ENCODE peak calls at places on chromosomes 7 and 10, in nine cellular contexts. J is left lung, S is spleen, V is RWPE1, U is small intestine, D is tibial artery, N is fibroblast of lung, O is heart left ventricle, F is psoas muscle. L is an unnamed sample.

GRCh38 chr7:23462846-23463245 is 7.4 kb downstream of the IGF2BP3 start:
- DNase-seq in N (peak), F (no peak), S (no peak), D (no peak), J (no peak), V (no peak), O (no peak), U (peak), L (no peak)

GRCh38 chr7:99387912-99388311 is 13.4 kb downstream of the ARPC1B start:
- DNase-seq in S (no peak), D (no peak), N (no peak), V (no peak), O (no peak), J (peak), U (no peak), F (no peak), L (no peak)

GRCh38 chr10:110636932-110637557 is 7.1 kb upstream of the RBM20 start:
- DNase-seq in U (no peak), S (no peak), N (no peak), F (peak), D (no peak), J (no peak), V (no peak), O (peak), L (no peak)

GRCh38 chr10:5628798-5629788 is 37.3 kb downstream of the ASB13 start:
- DNase-seq in V (no peak), O (no peak), D (no peak), J (peak), U (no peak), N (peak), F (no peak), S (no peak), L (no peak)

GRCh38 chr10:111137012-111137411 is 60.2 kb downstream of the ADRA2A start:
- DNase-seq in O (no peak), D (no peak), N (no peak), J (no peak), V (no peak), S (no peak), F (no peak), U (no peak), L (no peak)

GRCh38 chr7:141355057-141355456 is 196.2 kb upstream of the AGK start:
- DNase-seq in U (no peak), N (peak), F (no peak), O (no peak), D (no peak), V (peak), S (no peak), J (no peak), L (no peak)

GRCh38 chr10:110827872-110828271 is 43.9 kb upstream of the PDCD4 start:
- DNase-seq in N (no peak), D (no peak), J (no peak), S (no peak), V (no peak), F (no peak), U (no peak), O (no peak), L (no peak)

GRCh38 chr7:148912151-148912550 is 28.1 kb upstream of the EZH2 start:
- DNase-seq in O (no peak), J (no peak), U (no peak), D (no peak), F (no peak), S (no peak), V (no peak), N (no peak), L (no peak)

GRCh38 chr10:1048349-1048731 is 579 bp downstream of the IDI1 start:
- DNase-seq in S (peak), F (peak), N (peak), D (peak), U (peak), O (no peak), J (no peak), V (no peak), L (no peak)

GRCh38 chr7:24836084-24836483 is 78.8 kb upstream of the GSDME start:
- DNase-seq in O (no peak), F (no peak), N (no peak), J (no peak), V (no peak), D (no peak), S (no peak), U (peak), L (no peak)

GRCh38 chr7:44325181-44325671 is at the start of gene CAMK2B:
- DNase-seq in F (no peak), O (no peak), D (no peak), U (no peak), N (no peak), V (no peak), J (peak), S (no peak), L (no peak)

GRCh38 chr10:109887776-109888175 is 35.5 kb downstream of the XPNPEP1 start:
- DNase-seq in V (no peak), J (no peak), N (no peak), F (no peak), U (no peak), S (no peak), D (no peak), O (no peak), L (no peak)

GRCh38 chr10:127776816-127777215 is 39.8 kb downstream of the FOXI2 start:
- DNase-seq in N (no peak), F (no peak), J (no peak), O (no peak), D (no peak), S (no peak), U (no peak), V (no peak), L (no peak)

GRCh38 chr7:22604246-22604645 is 104.3 kb upstream of the STEAP1B start:
- DNase-seq in D (no peak), V (no peak), J (no peak), U (no peak), S (no peak), N (peak), F (no peak), O (no peak), L (no peak)

GRCh38 chr10:48684792-48685651 is at the start of gene WDFY4:
- DNase-seq in V (no peak), S (peak), D (no peak), N (no peak), U (no peak), F (no peak), J (peak), O (peak), L (no peak)

GRCh38 chr10:74612195-74612594 is 214.2 kb upstream of the KAT6B start:
- DNase-seq in D (no peak), N (peak), O (no peak), J (no peak), S (no peak), U (no peak), V (no peak), F (no peak), L (no peak)

GRCh38 chr10:84118395-84119006 is 20.8 kb upstream of the GHITM start:
- DNase-seq in V (peak), N (no peak), D (no peak), S (no peak), F (no peak), O (no peak), J (no peak), U (no peak), L (no peak)

GRCh38 chr7:77425151-77426051 is 9.3 kb upstream of the GSAP start:
- DNase-seq in S (no peak), O (no peak), V (peak), J (no peak), F (no peak), D (no peak), U (no peak), N (peak), L (no peak)

GRCh38 chr7:2431260-2431867 is 28.0 kb downstream of the CHST12 start:
- DNase-seq in V (peak), F (no peak), O (no peak), D (no peak), J (no peak), U (no peak), S (no peak), N (no peak), L (no peak)

GRCh38 chr7:32479574-32480200 is 10.5 kb downstream of the LSM5 start:
- DNase-seq in O (no peak), J (no peak), S (no peak), D (no peak), N (peak), V (peak), U (peak), F (no peak), L (peak)

GRCh38 chr10:9833871-9834454 is 1183.7 kb upstream of the CELF2 start:
- DNase-seq in D (no peak), V (no peak), U (no peak), O (no peak), F (no peak), S (no peak), N (no peak), J (peak), L (no peak)

GRCh38 chr7:27921081-27921836 is 181.3 kb downstream of the TAX1BP1 start:
- DNase-seq in O (no peak), J (no peak), D (no peak), U (peak), F (no peak), S (no peak), N (peak), V (peak), L (peak)

GRCh38 chr7:96949766-96950165 is 55.6 kb upstream of the DLX6 start:
- DNase-seq in D (no peak), O (no peak), U (no peak), S (no peak), V (no peak), N (no peak), F (no peak), J (no peak), L (no peak)

GRCh38 chr7:28685660-28686417 is 272.3 kb downstream of the TRIL start:
- DNase-seq in U (peak), O (peak), N (peak), V (peak), J (peak), S (peak), D (peak), F (peak), L (peak)

GRCh38 chr7:30396379-30396778 is 82.2 kb downstream of the NOD1 start:
- DNase-seq in N (peak), O (no peak), D (no peak), F (no peak), V (no peak), U (no peak), S (no peak), J (no peak), L (no peak)

GRCh38 chr7:38306136-38306535 is 32.7 kb upstream of the TARP start:
- DNase-seq in S (no peak), O (no peak), J (no peak), U (no peak), D (no peak), F (no peak), N (peak), V (no peak), L (no peak)

GRCh38 chr7:54888067-54888735 is 129.2 kb upstream of the SEC61G start:
- DNase-seq in V (no peak), D (no peak), O (peak), J (no peak), F (peak), U (peak), S (no peak), N (no peak), L (no peak)

GRCh38 chr10:128278362-128278761 is 152.1 kb upstream of the MKI67 start:
- DNase-seq in S (no peak), D (no peak), O (no peak), N (no peak), U (no peak), J (no peak), V (no peak), F (no peak), L (no peak)

GRCh38 chr10:129968937-129969527 is 5.0 kb upstream of the EBF3 start:
- DNase-seq in U (peak), O (peak), N (no peak), J (no peak), D (no peak), V (no peak), F (peak), S (peak), L (peak)

GRCh38 chr7:22920664-22921063 is 93.3 kb downstream of the HYCC1 start:
- DNase-seq in V (no peak), O (no peak), U (no peak), N (no peak), F (no peak), D (no peak), S (no peak), J (no peak), L (no peak)

GRCh38 chr7:141702047-141702567 is at the start of gene DENND11:
- DNase-seq in F (peak), V (peak), S (peak), J (peak), O (peak), N (peak), D (peak), U (peak), L (peak)

GRCh38 chr7:39332142-39332541 is 234.1 kb upstream of the YAE1 start:
- DNase-seq in N (no peak), U (no peak), J (no peak), O (no peak), V (no peak), S (no peak), D (no peak), F (no peak), L (no peak)

GRCh38 chr7:20578257-20578771 is 37.2 kb upstream of the ABCB5 start:
- DNase-seq in S (no peak), V (no peak), U (no peak), J (no peak), N (no peak), F (no peak), O (no peak), D (no peak), L (no peak)

GRCh38 chr7:94028768-94029167 is 24.6 kb upstream of the BET1 start:
- DNase-seq in F (no peak), O (no peak), V (no peak), U (no peak), D (no peak), N (peak), S (no peak), J (no peak), L (no peak)

GRCh38 chr7:29424984-29425309 is 138.7 kb upstream of the PRR15 start:
- DNase-seq in N (no peak), F (no peak), V (no peak), O (no peak), S (no peak), U (peak), J (no peak), D (no peak), L (no peak)

GRCh38 chr7:151456276-151456675 is 16.3 kb upstream of the CRYGN start:
- DNase-seq in J (no peak), N (no peak), O (no peak), S (peak), V (no peak), D (no peak), U (no peak), F (no peak), L (no peak)

GRCh38 chr7:120988591-120989299 is at the start of gene CPED1:
- DNase-seq in V (peak), J (peak), F (peak), N (peak), D (peak), S (peak), U (peak), O (peak), L (peak)

GRCh38 chr7:24283559-24283899 is 461 bp upstream of the NPY start:
- DNase-seq in J (peak), D (no peak), S (no peak), V (no peak), U (no peak), F (no peak), O (no peak), N (peak), L (no peak)

GRCh38 chr7:80869821-80870751 is 48.8 kb downstream of the SEMA3C start:
- DNase-seq in F (no peak), N (no peak), U (peak), J (no peak), S (no peak), D (no peak), O (no peak), V (no peak), L (peak)

GRCh38 chr7:80875537-80876120 is 43.2 kb downstream of the SEMA3C start:
- DNase-seq in J (no peak), N (no peak), V (no peak), U (no peak), D (no peak), O (no peak), F (no peak), S (no peak), L (no peak)

GRCh38 chr7:80873140-80873539 is 45.7 kb downstream of the SEMA3C start:
- DNase-seq in F (no peak), U (no peak), J (no peak), O (no peak), N (no peak), S (no peak), V (no peak), D (no peak), L (no peak)

GRCh38 chr7:80869385-80869784 is 49.5 kb downstream of the SEMA3C start:
- DNase-seq in J (no peak), U (no peak), S (no peak), N (no peak), O (no peak), D (no peak), V (no peak), F (no peak), L (no peak)

GRCh38 chr7:80870806-80871205 is 48.0 kb downstream of the SEMA3C start:
- DNase-seq in J (no peak), V (no peak), U (no peak), D (no peak), N (no peak), S (no peak), F (no peak), O (no peak), L (no peak)
- H3K27ac ChIP-seq in J (no peak), V (no peak), U (no peak), D (no peak), N (no peak), S (no peak), F (peak), O (no peak), L (peak)

GRCh38 chr7:84675633-84676034 is 481.0 kb upstream of the SEMA3A start:
- DNase-seq in J (no peak), U (peak), O (no peak), N (peak), V (peak), D (no peak), S (no peak), F (no peak), L (no peak)
- H3K27ac ChIP-seq in J (no peak), U (no peak), O (no peak), N (no peak), V (no peak), D (no peak), S (no peak), F (no peak), L (no peak)

DNA sequence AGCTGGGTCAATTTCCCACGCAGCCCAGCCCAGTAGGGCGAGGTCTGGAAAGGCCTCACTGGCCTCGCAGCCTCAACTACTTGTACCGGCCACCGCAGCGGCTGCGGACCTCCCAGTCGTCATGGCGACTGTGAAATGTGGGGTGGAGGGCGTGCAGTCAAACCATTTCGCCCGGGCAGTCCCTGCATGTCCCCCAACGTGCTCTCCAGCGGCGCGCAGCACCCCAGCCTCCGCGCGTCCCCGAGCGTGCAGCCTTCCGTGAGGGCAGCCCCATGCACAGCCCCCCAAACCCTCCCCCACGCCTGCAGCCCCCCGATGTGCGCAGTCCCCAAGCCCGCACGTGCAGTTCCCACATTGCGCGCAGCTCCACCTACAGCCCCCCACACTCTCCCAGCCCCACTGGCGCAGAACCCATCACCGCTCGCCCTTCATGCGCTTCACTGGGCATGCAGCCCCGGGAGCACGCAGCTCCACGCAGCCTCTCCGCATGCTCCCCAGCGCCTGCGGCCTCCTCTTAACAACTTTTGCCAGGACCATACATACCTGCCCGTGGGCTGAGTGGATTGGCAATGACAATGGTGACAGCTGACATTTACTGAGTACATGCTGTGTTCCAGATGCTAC is 34.5 kb upstream of the SFTPD start:
- DNase-seq in D (no peak), S (no peak), V (no peak), N (no peak), U (no peak), J (peak), O (no peak), F (no peak), L (no peak)
- H3K27ac ChIP-seq in D (no peak), S (no peak), V (no peak), N (no peak), U (no peak), J (no peak), O (no peak), F (no peak), L (no peak)

DNA sequence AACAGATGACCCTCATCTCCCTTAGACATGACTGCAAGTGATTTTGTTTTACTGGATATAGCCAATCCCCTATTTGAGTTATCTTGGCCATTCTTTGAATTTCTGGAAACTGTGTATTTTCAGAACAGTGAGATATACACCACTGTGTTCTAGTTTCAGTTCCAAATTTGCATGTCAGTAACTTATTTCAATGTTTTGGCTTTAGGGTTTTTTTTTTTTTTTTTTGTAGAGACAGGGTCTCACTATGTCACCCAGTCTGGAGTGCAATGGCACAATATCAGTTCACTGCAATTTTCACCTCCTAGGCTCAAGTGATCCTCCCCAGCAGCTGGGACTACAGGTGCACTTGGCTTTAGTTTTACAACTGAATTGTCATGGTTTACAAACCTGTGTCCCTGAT is 67.2 kb downstream of the ATAD1 start:
- DNase-seq in O (no peak), J (no peak), N (no peak), U (no peak), D (no peak), V (no peak), F (no peak), S (no peak), L (no peak)
- H3K27ac ChIP-seq in O (no peak), J (no peak), N (no peak), U (no peak), D (no peak), V (no peak), F (no peak), S (no peak), L (no peak)

GRCh38 chr7:134703781-134704180 is 57.1 kb downstream of the BPGM start:
- DNase-seq in J (no peak), N (peak), O (no peak), V (no peak), S (no peak), U (no peak), F (no peak), D (peak), L (no peak)

GRCh38 chr7:134707663-134708383 is 61.2 kb downstream of the BPGM start:
- DNase-seq in O (no peak), V (no peak), D (no peak), U (no peak), F (no peak), S (no peak), N (no peak), J (no peak), L (no peak)

GRCh38 chr7:134704827-134705226 is 58.2 kb downstream of the BPGM start:
- DNase-seq in U (no peak), F (no peak), J (no peak), V (no peak), S (no peak), D (no peak), O (no peak), N (no peak), L (no peak)

GRCh38 chr7:134706468-134706867 is 59.8 kb downstream of the BPGM start:
- DNase-seq in D (no peak), U (no peak), F (no peak), V (no peak), J (no peak), O (no peak), N (no peak), S (no peak), L (no peak)

GRCh38 chr7:134705716-134706115 is 59.1 kb downstream of the BPGM start:
- DNase-seq in N (no peak), V (no peak), O (no peak), S (no peak), D (no peak), J (no peak), F (no peak), U (no peak), L (no peak)
- H3K27ac ChIP-seq in N (no peak), V (no peak), O (no peak), S (no peak), D (peak), J (no peak), F (no peak), U (no peak), L (no peak)

DNA sequence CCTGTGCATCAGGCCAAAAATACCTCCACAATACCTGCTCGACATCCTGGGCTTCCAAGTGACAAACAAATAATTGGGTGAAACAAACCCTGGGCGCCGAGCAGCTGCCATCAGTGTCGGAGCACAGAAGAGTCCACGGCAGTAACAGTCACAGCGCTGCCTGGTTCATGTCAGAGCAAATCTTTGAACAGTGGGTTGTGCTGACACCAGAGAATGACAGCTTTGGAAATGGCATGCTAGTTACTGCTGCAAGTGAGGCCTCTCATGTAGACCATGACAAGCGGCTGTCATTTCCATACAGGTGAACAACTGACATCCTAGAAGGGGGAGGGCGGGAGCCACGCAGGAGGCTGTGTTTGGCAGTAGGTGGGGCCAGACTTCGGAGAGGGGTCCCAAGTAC is 420.5 kb upstream of the GALNT17 start:
- DNase-seq in F (no peak), N (no peak), U (no peak), J (no peak), V (no peak), D (no peak), O (no peak), S (no peak), L (no peak)
- H3K27ac ChIP-seq in F (peak), N (no peak), U (no peak), J (no peak), V (no peak), D (no peak), O (no peak), S (no peak), L (no peak)

L was measured in colonic mucosa.